ENCODE peak calls at places on chromosomes 16 and 17, in four cellular contexts. V is CD4-positive, alpha-beta T cell; W is MCF 10A; P is neural crest cell. C is an unnamed sample.

GRCh38 chr16:69319826-69320730 is 8.9 kb downstream of the VPS4A start:
- DNase-seq in V (no peak), W (no peak), P (no peak), C (no peak)

GRCh38 chr16:69410285-69410990 is 14.0 kb upstream of the CYB5B start:
- DNase-seq in V (no peak), W (peak; percentile 85), P (no peak), C (no peak)

GRCh38 chr16:86117756-86118155 is 218.8 kb downstream of the IRF8 start:
- DNase-seq in V (no peak), W (no peak), P (no peak), C (no peak)

GRCh38 chr16:72898216-72898825 is 149.6 kb downstream of the ZFHX3 start:
- DNase-seq in V (no peak), W (no peak), P (no peak), C (no peak)

GRCh38 chr16:50265260-50265659 is 1.1 kb upstream of the ADCY7 start:
- DNase-seq in V (peak; percentile 46), W (peak; percentile 43), P (no peak), C (no peak)

GRCh38 chr16:30054959-30055553 is 10.5 kb upstream of the ALDOA start:
- DNase-seq in V (peak; percentile 38), W (peak; percentile 77), P (no peak), C (peak; percentile 66)

GRCh38 chr16:23423496-23424049 is 29.4 kb downstream of the COG7 start:
- DNase-seq in V (no peak), W (peak; percentile 99), P (no peak), C (no peak)

GRCh38 chr17:21285164-21286065 is 904 bp downstream of the MAP2K3 start:
- DNase-seq in V (no peak), W (peak; percentile 72), P (no peak), C (no peak)

GRCh38 chr17:50421308-50422031 is 4.5 kb upstream of the ACSF2 start:
- DNase-seq in V (no peak), W (no peak), P (no peak), C (no peak)

GRCh38 chr17:21214015-21214776 is at the start of gene TMEM11:
- DNase-seq in V (peak; percentile 94), W (peak; percentile 94), P (peak; percentile 90), C (peak; percentile 96)

GRCh38 chr17:72518810-72519597 is 398.2 kb downstream of the SOX9 start:
- DNase-seq in V (no peak), W (no peak), P (no peak), C (no peak)

GRCh38 chr17:32835291-32835761 is 41.6 kb downstream of the MYO1D start:
- DNase-seq in V (no peak), W (no peak), P (no peak), C (no peak)

GRCh38 chr16:78877114-78877513 is 723.4 kb downstream of the MAF start:
- DNase-seq in V (no peak), W (no peak), P (no peak), C (no peak)

GRCh38 chr17:65027305-65027704 is 29.2 kb downstream of the GNA13 start:
- DNase-seq in V (peak; percentile 42), W (peak; percentile 72), P (peak; percentile 8), C (no peak)

GRCh38 chr17:74199306-74200092 is 4.0 kb upstream of the RPL38 start:
- DNase-seq in V (peak; percentile 59), W (peak; percentile 47), P (peak; percentile 85), C (peak; percentile 87)

GRCh38 chr17:73091770-73092517 is 544 bp downstream of the SLC39A11 start:
- DNase-seq in V (no peak), W (peak; percentile 26), P (no peak), C (no peak)

GRCh38 chr16:57657228-57657627 is 10.9 kb upstream of the ADGRG3 start:
- DNase-seq in V (no peak), W (no peak), P (no peak), C (no peak)

GRCh38 chr17:5793157-5793556 is 208.8 kb upstream of the NLRP1 start:
- DNase-seq in V (no peak), W (no peak), P (no peak), C (no peak)
- TF ChIP-seq CTCF in V (no peak), W (peak; percentile 18), P (peak; percentile 48), C (no peak)

DNA sequence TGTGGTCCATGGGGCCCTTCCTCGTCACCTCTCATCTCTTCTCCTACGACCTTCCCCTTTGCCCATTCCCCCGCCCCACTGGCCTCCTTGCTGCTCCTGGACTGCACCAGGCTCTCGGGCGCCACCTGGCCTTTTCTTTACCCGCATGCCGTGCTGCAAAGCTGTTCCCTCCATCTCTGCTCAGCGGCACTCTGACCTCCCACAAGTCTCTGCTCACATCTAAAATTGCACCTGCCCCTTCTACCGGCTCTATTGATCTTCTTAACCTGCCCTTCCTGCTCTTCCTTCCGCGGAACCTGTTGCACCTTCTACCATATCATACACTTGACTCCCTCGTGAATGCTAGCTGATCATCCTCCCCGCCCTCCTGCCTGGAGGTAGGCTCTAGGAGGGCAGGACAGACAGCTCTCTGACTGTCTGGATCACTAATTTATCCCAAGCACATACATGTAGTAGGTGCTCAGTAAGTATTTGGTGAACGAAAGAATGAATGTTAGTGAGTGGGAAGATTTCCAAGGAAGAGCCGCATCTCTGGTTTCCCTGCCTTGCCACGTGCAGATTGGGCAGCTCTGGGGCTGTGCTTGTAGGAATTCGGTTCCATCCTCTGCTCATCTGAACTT is 17.3 kb downstream of the DNAH17 start:
- DNase-seq in V (no peak), W (no peak), P (no peak), C (no peak)
- TF ChIP-seq CTCF in V (no peak), W (no peak), P (no peak), C (no peak)

GRCh38 chr17:29583324-29584248 is 5.9 kb downstream of the GIT1 start:
- DNase-seq in V (no peak), W (peak; percentile 83), P (no peak), C (no peak)

GRCh38 chr17:29587591-29587990 is 1.9 kb downstream of the GIT1 start:
- DNase-seq in V (no peak), W (no peak), P (no peak), C (no peak)

GRCh38 chr17:29584452-29585079 is 4.9 kb downstream of the GIT1 start:
- DNase-seq in V (no peak), W (no peak), P (no peak), C (no peak)

GRCh38 chr17:29586676-29587469 is 2.6 kb downstream of the GIT1 start:
- DNase-seq in V (no peak), W (no peak), P (no peak), C (no peak)

GRCh38 chr17:29585080-29585751 is 4.2 kb downstream of the GIT1 start:
- DNase-seq in V (peak; percentile 26), W (no peak), P (no peak), C (no peak)
- TF ChIP-seq CTCF in V (peak; percentile 35), W (no peak), P (no peak), C (peak; percentile 18)

GRCh38 chr16:62213763-62214162 is 177.5 kb upstream of the CDH8 start:
- DNase-seq in V (no peak), W (no peak), P (no peak), C (no peak)
- TF ChIP-seq CTCF in V (no peak), W (no peak), P (peak; percentile 33), C (no peak)

GRCh38 chr17:80846932-80847331 is 144.7 kb upstream of the CHMP6 start:
- DNase-seq in V (no peak), W (no peak), P (no peak), C (no peak)

GRCh38 chr17:80844418-80844990 is 147.1 kb upstream of the CHMP6 start:
- DNase-seq in V (no peak), W (no peak), P (no peak), C (no peak)

GRCh38 chr17:80845121-80845862 is 146.3 kb upstream of the CHMP6 start:
- DNase-seq in V (no peak), W (no peak), P (no peak), C (no peak)

GRCh38 chr17:80847506-80848230 is 144.0 kb upstream of the CHMP6 start:
- DNase-seq in V (peak; percentile 60), W (no peak), P (no peak), C (no peak)

DNA sequence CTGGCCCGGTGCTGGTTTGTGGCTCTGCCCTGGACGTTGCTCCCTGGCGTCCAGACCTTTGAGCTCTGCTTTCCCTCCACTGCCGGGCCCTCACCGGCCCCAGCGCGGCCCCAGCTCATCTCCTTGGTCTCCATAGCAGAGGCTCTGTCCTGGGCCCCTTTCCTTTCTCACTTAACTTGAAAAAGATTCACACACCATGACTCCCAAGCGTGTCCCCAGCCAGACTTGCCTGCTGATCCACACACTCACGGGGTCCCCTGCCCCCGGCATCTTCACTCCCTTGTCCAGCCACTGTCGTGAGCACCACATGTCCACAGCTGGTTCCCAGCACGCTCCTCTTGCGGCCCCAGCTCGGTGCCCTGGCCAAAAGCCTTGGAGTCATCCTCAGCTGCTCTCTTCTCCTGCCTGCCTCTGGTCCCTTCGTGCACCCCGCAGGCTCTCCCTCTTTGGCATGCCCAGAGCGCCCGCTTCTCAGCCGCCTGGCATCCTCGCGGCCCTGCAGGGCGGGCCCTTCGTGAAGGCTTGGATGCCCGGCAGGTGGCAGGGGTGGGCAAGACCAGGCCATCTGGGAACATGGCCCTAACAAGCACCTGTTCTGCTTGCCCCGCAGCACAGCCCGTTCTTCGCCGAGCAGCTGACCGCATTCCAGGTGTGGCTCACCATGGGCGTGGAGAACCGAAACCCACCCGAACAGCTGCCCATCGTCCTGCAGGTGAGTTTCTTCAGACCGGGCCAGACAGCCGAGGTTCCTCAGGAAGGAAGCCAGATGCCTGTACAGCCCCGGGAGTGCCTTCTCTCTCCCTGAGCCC is 145.6 kb upstream of the CHMP6 start:
- DNase-seq in V (no peak), W (no peak), P (no peak), C (no peak)
- TF ChIP-seq CTCF in V (no peak), W (no peak), P (no peak), C (no peak)

DNA sequence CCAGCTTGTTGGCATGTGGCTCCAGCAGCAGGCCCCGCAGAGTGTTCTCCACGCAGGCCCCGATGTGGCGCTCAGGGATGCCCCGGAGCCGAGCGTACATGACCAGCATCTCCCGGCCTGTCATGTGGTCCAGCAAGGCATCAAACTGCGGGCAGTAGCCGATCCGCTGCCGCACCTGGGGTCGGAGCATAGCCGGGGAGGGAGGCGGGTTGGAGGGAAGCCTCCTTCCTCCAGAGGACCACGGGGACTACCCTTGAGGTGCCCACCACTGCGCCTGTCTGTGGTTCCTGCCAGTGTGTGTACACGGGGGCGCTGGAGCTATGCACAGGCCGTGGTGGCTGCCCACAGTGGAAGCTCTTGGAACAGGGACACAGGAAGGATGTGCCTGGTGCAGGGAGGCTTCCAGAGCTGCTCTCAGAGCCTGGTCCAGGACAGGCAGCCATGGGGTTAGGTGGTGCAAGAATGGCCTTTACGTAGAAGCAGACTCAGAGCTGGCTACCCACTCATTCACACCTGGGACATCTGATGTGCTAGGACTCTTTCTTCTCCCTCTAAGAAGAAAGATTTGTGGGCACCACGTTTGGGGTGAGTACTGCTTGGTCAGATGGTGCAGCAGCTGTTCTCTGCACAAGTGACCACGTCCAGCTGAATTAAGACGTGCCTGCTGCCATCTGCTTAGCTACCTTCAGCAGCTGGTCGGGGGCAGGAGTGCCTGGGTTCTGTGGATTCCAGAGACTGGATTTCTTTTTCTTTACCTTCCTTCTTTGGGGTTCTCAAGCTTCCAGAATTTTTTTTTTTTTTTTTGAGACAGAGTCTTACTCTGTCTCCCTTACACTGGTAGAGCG is 11.3 kb upstream of the RNPS1 start:
- DNase-seq in V (no peak), W (no peak), P (no peak), C (peak; percentile 58)
- TF ChIP-seq CTCF in V (no peak), W (no peak), P (no peak), C (no peak)